ENCODE peak calls at places on chromosomes 4 and X, in six cellular contexts. O is IMR-90; G is stimulated activated CD4-positive, alpha-beta T cell treated with anti-CD3 and anti-CD28 coated beads, Interleukin-15, amount 100 ng/mL, for 1 hour; K is adipocyte; N is dorsolateral prefrontal cortex; U is NCI-H2081. F is an unnamed sample.

GRCh38 chr4:74682567-74683359 is 111.6 kb downstream of the BTC start:
- DNase-seq in G (no peak), U (no peak), K (peak; percentile 67), O (peak; percentile 95), N (no peak), F (peak; percentile 97)

GRCh38 chr4:56048621-56049427 is 100.1 kb downstream of the CEP135 start:
- DNase-seq in K (peak; percentile 81), G (peak; percentile 25), U (peak; percentile 81), O (peak; percentile 39), N (peak; percentile 60), F (peak; percentile 21)

GRCh38 chrX:78527263-78527662 is 131.9 kb downstream of the RTL3 start:
- DNase-seq in U (no peak), O (peak; percentile 8), G (no peak), N (no peak), K (no peak), F (peak; percentile 31)

GRCh38 chr4:73662709-73663546 is 42.7 kb upstream of the RASSF6 start:
- DNase-seq in G (no peak), N (no peak), U (peak; percentile 8), O (peak; percentile 77), K (peak; percentile 84), F (peak; percentile 66)

GRCh38 chrX:1398431-1399340 is 6.8 kb upstream of the SLC25A6 start:
- DNase-seq in N (no peak), U (no peak), O (peak; percentile 16), K (no peak), G (no peak), F (no peak)

GRCh38 chr4:183348706-183349659 is 26.8 kb upstream of the CLDN24 start:
- DNase-seq in K (peak; percentile 78), U (no peak), G (no peak), N (no peak), O (peak; percentile 95), F (peak; percentile 87)

GRCh38 chrX:20363003-20363674 is 96.4 kb upstream of the RPS6KA3 start:
- DNase-seq in G (no peak), K (no peak), U (peak; percentile 67), N (no peak), O (peak; percentile 5), F (peak; percentile 58)

GRCh38 chr4:153212755-153213154 is 8.5 kb downstream of the TRIM2 start:
- DNase-seq in G (no peak), N (no peak), O (no peak), U (no peak), K (peak; percentile 39), F (peak; percentile 44)

GRCh38 chr4:164931551-164932324 is 45.7 kb downstream of the TRIM61 start:
- DNase-seq in O (no peak), N (no peak), U (no peak), G (no peak), K (no peak), F (peak; percentile 72)

GRCh38 chr4:92599044-92599443 is 295.3 kb downstream of the GRID2 start:
- DNase-seq in U (no peak), O (no peak), G (no peak), N (no peak), K (peak; percentile 1), F (no peak)

GRCh38 chrX:19750028-19750786 is 137.2 kb downstream of the SH3KBP1 start:
- DNase-seq in G (no peak), K (no peak), U (no peak), N (no peak), O (no peak), F (peak; percentile 14)

GRCh38 chrX:132216283-132216682 is 3.0 kb downstream of the RAP2C start:
- DNase-seq in N (no peak), G (no peak), O (no peak), K (peak; percentile 54), U (no peak), F (no peak)

GRCh38 chr4:116427666-116428065 is 657.7 kb downstream of the TRAM1L1 start:
- DNase-seq in O (no peak), K (no peak), N (no peak), U (no peak), G (no peak), F (no peak)

GRCh38 chr4:13921805-13922204 is 294.3 kb upstream of the BOD1L1 start:
- DNase-seq in N (no peak), G (no peak), K (peak; percentile 67), O (peak; percentile 69), U (no peak), F (peak; percentile 87)

GRCh38 chr4:3302786-3303444 is 10.1 kb downstream of the RGS12 start:
- DNase-seq in G (no peak), O (no peak), N (peak; percentile 27), U (no peak), K (no peak), F (no peak)

GRCh38 chrX:77404318-77404878 is 42.8 kb upstream of the FGF16 start:
- DNase-seq in K (no peak), O (no peak), U (no peak), G (no peak), N (no peak), F (no peak)

GRCh38 chr4:94504545-94504944 is 52.8 kb downstream of the PDLIM5 start:
- DNase-seq in U (no peak), K (peak; percentile 88), N (no peak), O (peak; percentile 41), G (no peak), F (no peak)

GRCh38 chr4:42361475-42361874 is 35.8 kb upstream of the SHISA3 start:
- DNase-seq in N (no peak), O (no peak), G (no peak), K (no peak), U (no peak), F (no peak)

GRCh38 chr4:117385531-117385930 is 300.2 kb upstream of the TRAM1L1 start:
- DNase-seq in O (peak; percentile 67), G (no peak), U (no peak), N (no peak), K (peak; percentile 6), F (peak; percentile 28)

GRCh38 chrX:1720826-1721225 is 106.0 kb downstream of the ASMT start:
- DNase-seq in O (no peak), K (no peak), N (no peak), U (no peak), G (no peak), F (peak; percentile 79)

GRCh38 chr4:80243274-80244018 is 23.0 kb upstream of the FGF5 start:
- DNase-seq in U (peak; percentile 35), O (no peak), N (no peak), G (no peak), K (no peak), F (no peak)

GRCh38 chr4:1216869-1217294 is 32.0 kb downstream of the CTBP1 start:
- DNase-seq in G (peak; percentile 50), K (no peak), O (no peak), U (no peak), N (no peak), F (no peak)

GRCh38 chr4:169345207-169345788 is 74.5 kb upstream of the SH3RF1 start:
- DNase-seq in O (peak; percentile 86), K (no peak), N (peak; percentile 39), U (no peak), G (no peak), F (peak; percentile 91)

GRCh38 chr4:8730681-8731080 is 138.1 kb downstream of the CPZ start:
- DNase-seq in K (no peak), U (no peak), O (no peak), G (no peak), N (peak; percentile 14), F (no peak)